ENCODE peak calls at places on chromosome 15, in four cellular contexts. T, F, Q and G are unnamed samples.

GRCh38 chr15:66879968-66880367 is 177.9 kb downstream of the SMAD6 start:
- DNase-seq in T (no peak), F (no peak), Q (no peak), G (no peak)

GRCh38 chr15:26011916-26012315 is 148.8 kb upstream of the ATP10A start:
- DNase-seq in T (no peak), F (no peak), Q (no peak), G (no peak)

GRCh38 chr15:89197503-89197971 is 23.8 kb downstream of the RLBP1 start:
- DNase-seq in T (peak; percentile 83), F (peak; percentile 37), Q (no peak), G (peak; percentile 25)

GRCh38 chr15:70291295-70291694 is 193.6 kb upstream of the TLE3 start:
- DNase-seq in T (no peak), F (no peak), Q (no peak), G (no peak)

GRCh38 chr15:77029166-77030041 is 34.5 kb downstream of the PSTPIP1 start:
- DNase-seq in T (no peak), F (no peak), Q (no peak), G (no peak)

GRCh38 chr15:26721231-26721630 is 51.6 kb downstream of the GABRB3 start:
- DNase-seq in T (peak; percentile 33), F (no peak), Q (no peak), G (no peak)

GRCh38 chr15:25378501-25378901 is 60.3 kb downstream of the UBE3A start:
- DNase-seq in T (no peak), F (no peak), Q (no peak), G (no peak)

GRCh38 chr15:70474682-70475438 is 288.5 kb downstream of the UACA start:
- DNase-seq in T (peak; percentile 39), F (no peak), Q (no peak), G (peak; percentile 88)

GRCh38 chr15:84749111-84749991 is 959 bp downstream of the ZNF592 start:
- DNase-seq in T (no peak), F (peak; percentile 55), Q (peak; percentile 70), G (peak; percentile 86)

GRCh38 chr15:81388431-81388760 is 14.4 kb upstream of the TMC3 start:
- DNase-seq in T (no peak), F (no peak), Q (no peak), G (no peak)

GRCh38 chr15:100663550-100664335 is 61.4 kb downstream of the ASB7 start:
- DNase-seq in T (no peak), F (no peak), Q (no peak), G (no peak)

GRCh38 chr15:96457852-96458251 is 127.4 kb downstream of the NR2F2 start:
- DNase-seq in T (no peak), F (no peak), Q (no peak), G (no peak)

GRCh38 chr15:50542051-50542450 is 4.4 kb downstream of the USP50 start:
- DNase-seq in T (no peak), F (peak; percentile 43), Q (no peak), G (no peak)

GRCh38 chr15:29141908-29142747 is 127.5 kb downstream of the NSMCE3 start:
- DNase-seq in T (no peak), F (no peak), Q (no peak), G (no peak)

GRCh38 chr15:94294556-94294955 is 63.2 kb downstream of the MCTP2 start:
- DNase-seq in T (no peak), F (no peak), Q (no peak), G (no peak)

GRCh38 chr15:94335616-94336015 is 104.3 kb downstream of the MCTP2 start:
- DNase-seq in T (no peak), F (no peak), Q (no peak), G (no peak)

GRCh38 chr15:57259511-57260143 is 116.7 kb upstream of the CGNL1 start:
- DNase-seq in T (peak; percentile 70), F (no peak), Q (peak; percentile 92), G (no peak)

GRCh38 chr15:46815765-46816164 is 901.5 kb upstream of the SEMA6D start:
- DNase-seq in T (no peak), F (peak; percentile 18), Q (peak; percentile 32), G (no peak)

GRCh38 chr15:70512772-70513362 is 250.5 kb downstream of the UACA start:
- DNase-seq in T (peak; percentile 87), F (no peak), Q (no peak), G (peak; percentile 85)

GRCh38 chr15:101084801-101085200 is 165.6 kb downstream of the LRRK1 start:
- DNase-seq in T (no peak), F (no peak), Q (no peak), G (no peak)

GRCh38 chr15:90046846-90047481 is 45.8 kb downstream of the ZNF710 start:
- DNase-seq in T (peak; percentile 44), F (no peak), Q (peak; percentile 80), G (no peak)

GRCh38 chr15:100536733-100537132 is 8.0 kb upstream of the CERS3 start:
- DNase-seq in T (no peak), F (no peak), Q (no peak), G (peak; percentile 31)

GRCh38 chr15:67134577-67135492 is 69.4 kb downstream of the SMAD3 start:
- DNase-seq in T (no peak), F (peak; percentile 51), Q (no peak), G (no peak)

GRCh38 chr15:39018966-39019365 is 454.4 kb upstream of the RASGRP1 start:
- DNase-seq in T (no peak), F (no peak), Q (no peak), G (no peak)

GRCh38 chr15:90902996-90903732 is at the start of gene MAN2A2:
- DNase-seq in T (peak; percentile 79), F (peak; percentile 79), Q (peak; percentile 93), G (peak; percentile 92)

GRCh38 chr15:77036537-77037474 is 34.1 kb downstream of the TSPAN3 start:
- DNase-seq in T (no peak), F (peak; percentile 5), Q (no peak), G (peak; percentile 6)

GRCh38 chr15:43492266-43492665 is 690 bp downstream of the TP53BP1 start:
- DNase-seq in T (peak; percentile 35), F (no peak), Q (no peak), G (no peak)

GRCh38 chr15:87368511-87368910 is 888.0 kb downstream of the NTRK3 start:
- DNase-seq in T (no peak), F (no peak), Q (no peak), G (no peak)

GRCh38 chr15:69078638-69079037 is 64.1 kb downstream of the NOX5 start:
- DNase-seq in T (no peak), F (no peak), Q (no peak), G (no peak)

GRCh38 chr15:21261396-21261964 is 178.8 kb downstream of the POTEB3 start:
- DNase-seq in T (no peak), F (peak; percentile 34), Q (no peak), G (no peak)

GRCh38 chr15:31824009-31824408 is 206.3 kb upstream of the CHRNA7 start:
- DNase-seq in T (no peak), F (no peak), Q (peak; percentile 4), G (no peak)

GRCh38 chr15:91186892-91187644 is 87.0 kb downstream of the SV2B start:
- DNase-seq in T (peak; percentile 42), F (peak; percentile 73), Q (no peak), G (peak; percentile 61)

GRCh38 chr15:69469467-69470191 is 17.0 kb downstream of the RPLP1 start:
- DNase-seq in T (no peak), F (peak; percentile 76), Q (no peak), G (no peak)